ENCODE peak calls at places on chromosome 16, in ten cellular contexts. R is iris pigment epithelial cell; E is body of pancreas; Z is stimulated activated CD8-positive, alpha-beta memory T cell treated with anti-CD3 and anti-CD28 coated beads, Interleukin-7, amount 100 ng/mL, for 1 hour; F is GM23338; Q is bronchial epithelial cell; P is tibial nerve; O is amniotic stem cell; A is NCI-H1417; L is Daoy. T is an unnamed sample.

GRCh38 chr16:56608876-56609462 is 585 bp downstream of the MT2A start:
- DNase-seq in R (no peak), E (no peak), Z (no peak), F (no peak), Q (peak; percentile 7), P (no peak), O (no peak), A (peak; percentile 5), L (peak; percentile 18), T (peak; percentile 47)

GRCh38 chr16:88810166-88810867 is 1.4 kb downstream of the APRT start:
- DNase-seq in R (no peak), E (no peak), Z (no peak), F (no peak), Q (no peak), P (no peak), O (no peak), A (no peak), L (no peak), T (peak; percentile 23)

GRCh38 chr16:25108054-25108453 is 3.5 kb upstream of the LCMT1 start:
- DNase-seq in R (no peak), E (no peak), Z (no peak), F (peak; percentile 50), Q (no peak), P (no peak), O (no peak), A (no peak), L (peak; percentile 18), T (peak; percentile 21)

GRCh38 chr16:48918520-48919258 is 308.7 kb upstream of the N4BP1 start:
- DNase-seq in R (no peak), E (no peak), Z (no peak), F (peak; percentile 37), Q (peak; percentile 79), P (no peak), O (no peak), A (no peak), L (peak; percentile 12), T (peak; percentile 35)

GRCh38 chr16:17058471-17058870 is 412.3 kb downstream of the XYLT1 start:
- DNase-seq in R (no peak), E (no peak), Z (no peak), F (no peak), Q (no peak), P (no peak), O (no peak), A (no peak), L (no peak), T (no peak)

GRCh38 chr16:69324013-69324531 is 6.3 kb downstream of the PDF start:
- DNase-seq in R (no peak), E (peak; percentile 58), Z (no peak), F (no peak), Q (no peak), P (peak; percentile 34), O (no peak), A (no peak), L (no peak), T (no peak)

GRCh38 chr16:78469787-78470186 is 370.3 kb downstream of the WWOX start:
- DNase-seq in R (no peak), E (no peak), Z (no peak), F (no peak), Q (no peak), P (no peak), O (no peak), A (no peak), L (no peak), T (no peak)

GRCh38 chr16:65285128-65286120 is 163.6 kb upstream of the CDH11 start:
- DNase-seq in R (peak; percentile 84), E (no peak), Z (no peak), F (no peak), Q (peak; percentile 25), P (no peak), O (no peak), A (no peak), L (no peak), T (no peak)

GRCh38 chr16:66036162-66036561 is 330.3 kb upstream of the CDH5 start:
- DNase-seq in R (peak; percentile 12), E (no peak), Z (no peak), F (no peak), Q (no peak), P (no peak), O (no peak), A (no peak), L (peak; percentile 23), T (no peak)

GRCh38 chr16:11053916-11054460 is 109.6 kb downstream of the CLEC16A start:
- DNase-seq in R (no peak), E (no peak), Z (no peak), F (no peak), Q (no peak), P (no peak), O (no peak), A (no peak), L (no peak), T (no peak)

GRCh38 chr16:27322858-27323780 is 9.3 kb downstream of the IL4R start:
- DNase-seq in R (no peak), E (peak; percentile 54), Z (no peak), F (no peak), Q (peak; percentile 94), P (no peak), O (no peak), A (no peak), L (no peak), T (no peak)

GRCh38 chr16:77404823-77405222 is 30.0 kb downstream of the ADAMTS18 start:
- DNase-seq in R (no peak), E (no peak), Z (no peak), F (no peak), Q (no peak), P (no peak), O (no peak), A (no peak), L (no peak), T (no peak)

GRCh38 chr16:84507011-84507982 is 2.8 kb upstream of the MEAK7 start:
- DNase-seq in R (no peak), E (no peak), Z (no peak), F (no peak), Q (no peak), P (no peak), O (no peak), A (peak; percentile 11), L (no peak), T (no peak)

GRCh38 chr16:83433201-83433600 is 374.6 kb upstream of the HSBP1 start:
- DNase-seq in R (peak; percentile 20), E (no peak), Z (no peak), F (no peak), Q (no peak), P (no peak), O (no peak), A (no peak), L (no peak), T (peak; percentile 6)

GRCh38 chr16:84643180-84643583 is 5.1 kb upstream of the KLHL36 start:
- DNase-seq in R (peak; percentile 89), E (peak; percentile 41), Z (no peak), F (no peak), Q (peak; percentile 93), P (peak; percentile 81), O (peak; percentile 84), A (no peak), L (peak; percentile 68), T (peak; percentile 74)

GRCh38 chr16:77918792-77919707 is 103.3 kb upstream of the CLEC3A start:
- DNase-seq in R (peak; percentile 72), E (no peak), Z (no peak), F (no peak), Q (no peak), P (no peak), O (no peak), A (peak; percentile 1), L (peak; percentile 50), T (peak; percentile 41)

GRCh38 chr16:82044585-82044911 is 9.5 kb downstream of the HSD17B2 start:
- DNase-seq in R (no peak), E (no peak), Z (no peak), F (no peak), Q (no peak), P (no peak), O (no peak), A (no peak), L (peak; percentile 23), T (no peak)

GRCh38 chr16:50467943-50468748 is 80.0 kb upstream of the NKD1 start:
- DNase-seq in R (peak; percentile 3), E (peak; percentile 16), Z (no peak), F (peak; percentile 75), Q (no peak), P (no peak), O (no peak), A (no peak), L (no peak), T (no peak)

GRCh38 chr16:66858740-66859396 is 14.7 kb downstream of the CA7 start:
- DNase-seq in R (peak; percentile 49), E (no peak), Z (no peak), F (no peak), Q (peak; percentile 42), P (no peak), O (no peak), A (no peak), L (peak; percentile 67), T (peak; percentile 72)